ENCODE peak calls at places on chromosome 10, in ten cellular contexts. One of them, this sample, is unnamed.

GRCh38 chr10:118908487-118909280 is 120.8 kb upstream of the NANOS1 start:
- DNase-seq in left colon: no peak
- DNase-seq in AG08395: no peak
- DNase-seq in stimulated activated naive CD8-positive, alpha-beta T cell treated with anti-CD3 and anti-CD28 coated beads, Interleukin-15, amount 100 ng/mL, for 72 hours: no peak
- DNase-seq in breast epithelium: no peak
- DNase-seq in CD8-positive, alpha-beta T cell: no peak
- DNase-seq in AG09319: no peak
- DNase-seq in activated CD4-positive, alpha-beta T cell treated with anti-CD3 and anti-CD28 coated beads for 48 hours: no peak
- DNase-seq in GM10248: no peak
- DNase-seq in WTC11: no peak
- DNase-seq in this sample: no peak

GRCh38 chr10:5818894-5819293 is 5.7 kb upstream of the GDI2 start:
- DNase-seq in left colon: no peak
- DNase-seq in AG08395: no peak
- DNase-seq in stimulated activated naive CD8-positive, alpha-beta T cell treated with anti-CD3 and anti-CD28 coated beads, Interleukin-15, amount 100 ng/mL, for 72 hours: no peak
- DNase-seq in breast epithelium: no peak
- DNase-seq in CD8-positive, alpha-beta T cell: no peak
- DNase-seq in AG09319: no peak
- DNase-seq in activated CD4-positive, alpha-beta T cell treated with anti-CD3 and anti-CD28 coated beads for 48 hours: no peak
- DNase-seq in GM10248: peak
- DNase-seq in WTC11: no peak
- DNase-seq in this sample: no peak

GRCh38 chr10:20713420-20713819 is 183.7 kb downstream of the NEBL start:
- DNase-seq in left colon: no peak
- DNase-seq in AG08395: no peak
- DNase-seq in stimulated activated naive CD8-positive, alpha-beta T cell treated with anti-CD3 and anti-CD28 coated beads, Interleukin-15, amount 100 ng/mL, for 72 hours: no peak
- DNase-seq in breast epithelium: no peak
- DNase-seq in CD8-positive, alpha-beta T cell: no peak
- DNase-seq in AG09319: no peak
- DNase-seq in activated CD4-positive, alpha-beta T cell treated with anti-CD3 and anti-CD28 coated beads for 48 hours: no peak
- DNase-seq in GM10248: no peak
- DNase-seq in WTC11: no peak
- DNase-seq in this sample: no peak

GRCh38 chr10:122112021-122112616 is 123.2 kb downstream of the TACC2 start:
- DNase-seq in left colon: no peak
- DNase-seq in AG08395: peak
- DNase-seq in stimulated activated naive CD8-positive, alpha-beta T cell treated with anti-CD3 and anti-CD28 coated beads, Interleukin-15, amount 100 ng/mL, for 72 hours: no peak
- DNase-seq in breast epithelium: no peak
- DNase-seq in CD8-positive, alpha-beta T cell: no peak
- DNase-seq in AG09319: no peak
- DNase-seq in activated CD4-positive, alpha-beta T cell treated with anti-CD3 and anti-CD28 coated beads for 48 hours: no peak
- DNase-seq in GM10248: no peak
- DNase-seq in WTC11: no peak
- DNase-seq in this sample: no peak

GRCh38 chr10:17563452-17563851 is 53.7 kb downstream of the HACD1 start:
- DNase-seq in left colon: no peak
- DNase-seq in AG08395: no peak
- DNase-seq in stimulated activated naive CD8-positive, alpha-beta T cell treated with anti-CD3 and anti-CD28 coated beads, Interleukin-15, amount 100 ng/mL, for 72 hours: no peak
- DNase-seq in breast epithelium: no peak
- DNase-seq in CD8-positive, alpha-beta T cell: no peak
- DNase-seq in AG09319: no peak
- DNase-seq in activated CD4-positive, alpha-beta T cell treated with anti-CD3 and anti-CD28 coated beads for 48 hours: no peak
- DNase-seq in GM10248: no peak
- DNase-seq in WTC11: no peak
- DNase-seq in this sample: no peak

GRCh38 chr10:14425031-14425430 is 94.3 kb upstream of the FRMD4A start:
- DNase-seq in left colon: no peak
- DNase-seq in AG08395: no peak
- DNase-seq in stimulated activated naive CD8-positive, alpha-beta T cell treated with anti-CD3 and anti-CD28 coated beads, Interleukin-15, amount 100 ng/mL, for 72 hours: no peak
- DNase-seq in breast epithelium: no peak
- DNase-seq in CD8-positive, alpha-beta T cell: no peak
- DNase-seq in AG09319: no peak
- DNase-seq in activated CD4-positive, alpha-beta T cell treated with anti-CD3 and anti-CD28 coated beads for 48 hours: no peak
- DNase-seq in GM10248: no peak
- DNase-seq in WTC11: no peak
- DNase-seq in this sample: no peak

GRCh38 chr10:112815238-112816032 is 134.6 kb upstream of the TCF7L2 start:
- DNase-seq in left colon: no peak
- DNase-seq in AG08395: peak
- DNase-seq in stimulated activated naive CD8-positive, alpha-beta T cell treated with anti-CD3 and anti-CD28 coated beads, Interleukin-15, amount 100 ng/mL, for 72 hours: no peak
- DNase-seq in breast epithelium: no peak
- DNase-seq in CD8-positive, alpha-beta T cell: no peak
- DNase-seq in AG09319: no peak
- DNase-seq in activated CD4-positive, alpha-beta T cell treated with anti-CD3 and anti-CD28 coated beads for 48 hours: no peak
- DNase-seq in GM10248: no peak
- DNase-seq in WTC11: no peak
- DNase-seq in this sample: peak

GRCh38 chr10:16832351-16833080 is 15.3 kb upstream of the RSU1 start:
- DNase-seq in left colon: peak
- DNase-seq in AG08395: peak
- DNase-seq in stimulated activated naive CD8-positive, alpha-beta T cell treated with anti-CD3 and anti-CD28 coated beads, Interleukin-15, amount 100 ng/mL, for 72 hours: no peak
- DNase-seq in breast epithelium: peak
- DNase-seq in CD8-positive, alpha-beta T cell: no peak
- DNase-seq in AG09319: peak
- DNase-seq in activated CD4-positive, alpha-beta T cell treated with anti-CD3 and anti-CD28 coated beads for 48 hours: no peak
- DNase-seq in GM10248: no peak
- DNase-seq in WTC11: no peak
- DNase-seq in this sample: no peak

GRCh38 chr10:59290448-59290847 is 71.9 kb downstream of the FAM13C start:
- DNase-seq in left colon: no peak
- DNase-seq in AG08395: no peak
- DNase-seq in stimulated activated naive CD8-positive, alpha-beta T cell treated with anti-CD3 and anti-CD28 coated beads, Interleukin-15, amount 100 ng/mL, for 72 hours: no peak
- DNase-seq in breast epithelium: no peak
- DNase-seq in CD8-positive, alpha-beta T cell: no peak
- DNase-seq in AG09319: no peak
- DNase-seq in activated CD4-positive, alpha-beta T cell treated with anti-CD3 and anti-CD28 coated beads for 48 hours: no peak
- DNase-seq in GM10248: no peak
- DNase-seq in WTC11: no peak
- DNase-seq in this sample: no peak

GRCh38 chr10:119301397-119301796 is 94.0 kb downstream of the GRK5 start:
- DNase-seq in left colon: no peak
- DNase-seq in AG08395: no peak
- DNase-seq in stimulated activated naive CD8-positive, alpha-beta T cell treated with anti-CD3 and anti-CD28 coated beads, Interleukin-15, amount 100 ng/mL, for 72 hours: peak
- DNase-seq in breast epithelium: no peak
- DNase-seq in CD8-positive, alpha-beta T cell: peak
- DNase-seq in AG09319: no peak
- DNase-seq in activated CD4-positive, alpha-beta T cell treated with anti-CD3 and anti-CD28 coated beads for 48 hours: peak
- DNase-seq in GM10248: no peak
- DNase-seq in WTC11: no peak
- DNase-seq in this sample: no peak

GRCh38 chr10:96124230-96125141 is 5.6 kb upstream of the ZNF518A start:
- DNase-seq in left colon: peak
- DNase-seq in AG08395: peak
- DNase-seq in stimulated activated naive CD8-positive, alpha-beta T cell treated with anti-CD3 and anti-CD28 coated beads, Interleukin-15, amount 100 ng/mL, for 72 hours: peak
- DNase-seq in breast epithelium: no peak
- DNase-seq in CD8-positive, alpha-beta T cell: no peak
- DNase-seq in AG09319: no peak
- DNase-seq in activated CD4-positive, alpha-beta T cell treated with anti-CD3 and anti-CD28 coated beads for 48 hours: no peak
- DNase-seq in GM10248: peak
- DNase-seq in WTC11: peak
- DNase-seq in this sample: peak

GRCh38 chr10:113891476-113891875 is 37.0 kb downstream of the NHLRC2 start:
- DNase-seq in left colon: no peak
- DNase-seq in AG08395: no peak
- DNase-seq in stimulated activated naive CD8-positive, alpha-beta T cell treated with anti-CD3 and anti-CD28 coated beads, Interleukin-15, amount 100 ng/mL, for 72 hours: no peak
- DNase-seq in breast epithelium: no peak
- DNase-seq in CD8-positive, alpha-beta T cell: no peak
- DNase-seq in AG09319: no peak
- DNase-seq in activated CD4-positive, alpha-beta T cell treated with anti-CD3 and anti-CD28 coated beads for 48 hours: no peak
- DNase-seq in GM10248: no peak
- DNase-seq in WTC11: no peak
- DNase-seq in this sample: no peak

GRCh38 chr10:11586170-11586569 is 25.3 kb downstream of the USP6NL start:
- DNase-seq in left colon: no peak
- DNase-seq in AG08395: no peak
- DNase-seq in stimulated activated naive CD8-positive, alpha-beta T cell treated with anti-CD3 and anti-CD28 coated beads, Interleukin-15, amount 100 ng/mL, for 72 hours: no peak
- DNase-seq in breast epithelium: no peak
- DNase-seq in CD8-positive, alpha-beta T cell: no peak
- DNase-seq in AG09319: no peak
- DNase-seq in activated CD4-positive, alpha-beta T cell treated with anti-CD3 and anti-CD28 coated beads for 48 hours: no peak
- DNase-seq in GM10248: no peak
- DNase-seq in WTC11: no peak
- DNase-seq in this sample: no peak